ENCODE peak calls at places on chromosome 15, in nine cellular contexts. One of them, this sample, is unnamed.

GRCh38 chr15:36960179-36960946 is 140.0 kb downstream of the MEIS2 start:
- DNase-seq in A549: no peak
- DNase-seq in stomach: no peak
- DNase-seq in tibial nerve: no peak
- DNase-seq in sigmoid colon: no peak
- DNase-seq in ovary: no peak
- DNase-seq in K562: no peak
- DNase-seq in upper lobe of left lung: no peak
- DNase-seq in HepG2: no peak
- DNase-seq in this sample: no peak

GRCh38 chr15:45200799-45201556 is 13.2 kb upstream of the SHF start:
- DNase-seq in A549: peak
- DNase-seq in K562: peak
- DNase-seq in tibial nerve: peak
- DNase-seq in HepG2: peak
- DNase-seq in ovary: peak
- DNase-seq in upper lobe of left lung: peak
- DNase-seq in stomach: peak
- DNase-seq in sigmoid colon: peak
- DNase-seq in this sample: peak

GRCh38 chr15:86178845-86179244 is 99.2 kb downstream of the AGBL1 start:
- DNase-seq in tibial nerve: no peak
- DNase-seq in stomach: no peak
- DNase-seq in A549: peak
- DNase-seq in sigmoid colon: no peak
- DNase-seq in ovary: no peak
- DNase-seq in K562: no peak
- DNase-seq in upper lobe of left lung: no peak
- DNase-seq in HepG2: no peak
- DNase-seq in this sample: no peak

GRCh38 chr15:80404719-80405553 is 754 bp downstream of the ARNT2 start:
- DNase-seq in ovary: peak
- DNase-seq in HepG2: no peak
- DNase-seq in upper lobe of left lung: peak
- DNase-seq in A549: peak
- DNase-seq in tibial nerve: no peak
- DNase-seq in K562: no peak
- DNase-seq in stomach: no peak
- DNase-seq in sigmoid colon: no peak
- DNase-seq in this sample: no peak

GRCh38 chr15:26102988-26103387 is 239.9 kb upstream of the ATP10A start:
- DNase-seq in K562: peak
- DNase-seq in ovary: no peak
- DNase-seq in stomach: no peak
- DNase-seq in A549: no peak
- DNase-seq in HepG2: no peak
- DNase-seq in tibial nerve: no peak
- DNase-seq in sigmoid colon: no peak
- DNase-seq in upper lobe of left lung: no peak
- DNase-seq in this sample: no peak

GRCh38 chr15:75705854-75706681 is 6.6 kb downstream of the CSPG4 start:
- DNase-seq in stomach: no peak
- DNase-seq in K562: no peak
- DNase-seq in A549: peak
- DNase-seq in HepG2: no peak
- DNase-seq in tibial nerve: no peak
- DNase-seq in ovary: no peak
- DNase-seq in sigmoid colon: no peak
- DNase-seq in upper lobe of left lung: no peak
- DNase-seq in this sample: no peak

GRCh38 chr15:58585668-58586461 is 154.1 kb downstream of the LIPC start:
- DNase-seq in ovary: no peak
- DNase-seq in HepG2: no peak
- DNase-seq in stomach: no peak
- DNase-seq in K562: no peak
- DNase-seq in sigmoid colon: no peak
- DNase-seq in A549: no peak
- DNase-seq in tibial nerve: no peak
- DNase-seq in upper lobe of left lung: no peak
- DNase-seq in this sample: no peak

GRCh38 chr15:90160781-90161727 is 40.1 kb upstream of the SEMA4B start:
- DNase-seq in upper lobe of left lung: no peak
- DNase-seq in A549: peak
- DNase-seq in tibial nerve: no peak
- DNase-seq in K562: no peak
- DNase-seq in ovary: no peak
- DNase-seq in HepG2: peak
- DNase-seq in sigmoid colon: no peak
- DNase-seq in stomach: peak
- DNase-seq in this sample: peak

GRCh38 chr15:85899927-85900326 is 105.2 kb upstream of the KLHL25 start:
- DNase-seq in HepG2: no peak
- DNase-seq in K562: no peak
- DNase-seq in ovary: no peak
- DNase-seq in A549: no peak
- DNase-seq in tibial nerve: no peak
- DNase-seq in sigmoid colon: no peak
- DNase-seq in upper lobe of left lung: no peak
- DNase-seq in stomach: no peak
- DNase-seq in this sample: no peak

GRCh38 chr15:93019971-93020370 is 69.0 kb downstream of the RGMA start:
- DNase-seq in tibial nerve: no peak
- DNase-seq in A549: no peak
- DNase-seq in upper lobe of left lung: no peak
- DNase-seq in sigmoid colon: no peak
- DNase-seq in stomach: no peak
- DNase-seq in HepG2: no peak
- DNase-seq in ovary: no peak
- DNase-seq in K562: no peak
- DNase-seq in this sample: no peak

GRCh38 chr15:76931397-76932089 is at the start of gene RCN2:
- DNase-seq in stomach: peak
- DNase-seq in upper lobe of left lung: peak
- DNase-seq in tibial nerve: peak
- DNase-seq in sigmoid colon: peak
- DNase-seq in K562: peak
- DNase-seq in ovary: peak
- DNase-seq in HepG2: peak
- DNase-seq in A549: peak
- DNase-seq in this sample: peak

GRCh38 chr15:43246261-43246764 is 20.4 kb downstream of the TGM5 start:
- DNase-seq in A549: no peak
- DNase-seq in sigmoid colon: no peak
- DNase-seq in tibial nerve: no peak
- DNase-seq in upper lobe of left lung: no peak
- DNase-seq in ovary: no peak
- DNase-seq in K562: no peak
- DNase-seq in stomach: no peak
- DNase-seq in HepG2: no peak
- DNase-seq in this sample: no peak

GRCh38 chr15:38991701-38992100 is 427.1 kb upstream of the RASGRP1 start:
- DNase-seq in upper lobe of left lung: no peak
- DNase-seq in K562: no peak
- DNase-seq in sigmoid colon: no peak
- DNase-seq in HepG2: no peak
- DNase-seq in tibial nerve: no peak
- DNase-seq in A549: no peak
- DNase-seq in stomach: no peak
- DNase-seq in ovary: no peak
- DNase-seq in this sample: no peak

DNA sequence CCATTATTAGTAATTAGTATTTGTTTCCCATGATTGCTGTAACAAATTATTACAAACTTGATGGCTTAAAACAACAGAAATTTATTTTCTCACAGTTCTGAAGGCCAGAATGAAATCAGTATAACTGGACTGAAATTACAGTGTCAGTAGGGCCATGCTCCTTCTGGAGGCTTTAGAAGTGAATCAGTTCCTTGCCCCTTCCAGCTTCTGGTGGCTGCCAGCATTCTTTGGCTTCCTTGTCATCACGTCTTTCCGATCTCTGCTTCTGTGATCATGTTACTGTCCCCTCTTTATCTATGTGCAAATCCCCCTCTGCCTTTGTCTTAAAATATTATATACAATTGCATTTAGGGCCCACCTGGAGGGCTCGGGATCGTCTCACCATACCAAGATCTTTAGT is 92.0 kb downstream of the FOXB1 start:
- DNase-seq in stomach: no peak
- DNase-seq in upper lobe of left lung: no peak
- DNase-seq in tibial nerve: no peak
- DNase-seq in A549: no peak
- DNase-seq in sigmoid colon: no peak
- DNase-seq in HepG2: no peak
- DNase-seq in K562: no peak
- DNase-seq in ovary: no peak
- DNase-seq in this sample: no peak
- TF ChIP-seq EP300 in stomach: no peak
- TF ChIP-seq EP300 in upper lobe of left lung: no peak
- TF ChIP-seq EP300 in tibial nerve: no peak
- TF ChIP-seq EP300 in A549: no peak
- TF ChIP-seq EP300 in sigmoid colon: no peak
- TF ChIP-seq EP300 in HepG2: no peak
- TF ChIP-seq EP300 in K562: no peak
- TF ChIP-seq EP300 in ovary: no peak
- TF ChIP-seq EP300 in this sample: no peak

DNA sequence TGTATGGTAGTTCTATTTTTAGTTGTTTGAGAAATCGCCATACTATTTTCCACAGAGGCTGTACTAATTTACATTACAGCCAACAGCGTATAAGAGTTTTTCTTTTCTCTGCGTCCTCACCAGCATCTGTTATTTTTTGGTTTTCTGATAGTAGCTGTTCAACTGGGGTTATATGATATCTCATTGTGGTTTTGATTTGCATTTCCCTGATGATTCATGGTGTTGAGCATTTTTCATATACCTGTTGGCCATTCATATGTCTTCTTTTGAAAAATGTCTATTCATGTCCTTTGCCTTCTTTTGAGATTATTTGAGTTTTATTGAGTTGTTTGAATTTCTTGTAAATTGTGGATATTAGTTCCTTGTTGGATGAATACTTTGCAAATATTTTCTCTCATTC is 114.6 kb downstream of the LRRK1 start:
- DNase-seq in sigmoid colon: no peak
- DNase-seq in K562: no peak
- DNase-seq in stomach: no peak
- DNase-seq in upper lobe of left lung: no peak
- DNase-seq in tibial nerve: no peak
- DNase-seq in A549: no peak
- DNase-seq in ovary: no peak
- DNase-seq in HepG2: no peak
- DNase-seq in this sample: no peak
- TF ChIP-seq POLR2A in sigmoid colon: no peak
- TF ChIP-seq POLR2A in K562: no peak
- TF ChIP-seq POLR2A in stomach: no peak
- TF ChIP-seq POLR2A in upper lobe of left lung: no peak
- TF ChIP-seq POLR2A in tibial nerve: no peak
- TF ChIP-seq POLR2A in A549: no peak
- TF ChIP-seq POLR2A in ovary: no peak
- TF ChIP-seq POLR2A in HepG2: no peak
- TF ChIP-seq POLR2A in this sample: no peak

GRCh38 chr15:71142780-71143179 is 27.5 kb downstream of the THSD4 start:
- DNase-seq in sigmoid colon: no peak
- DNase-seq in K562: no peak
- DNase-seq in tibial nerve: no peak
- DNase-seq in HepG2: no peak
- DNase-seq in upper lobe of left lung: no peak
- DNase-seq in ovary: no peak
- DNase-seq in A549: no peak
- DNase-seq in stomach: no peak
- DNase-seq in this sample: no peak

GRCh38 chr15:71145648-71146047 is 30.4 kb downstream of the THSD4 start:
- DNase-seq in A549: no peak
- DNase-seq in ovary: no peak
- DNase-seq in upper lobe of left lung: no peak
- DNase-seq in sigmoid colon: no peak
- DNase-seq in tibial nerve: no peak
- DNase-seq in HepG2: no peak
- DNase-seq in stomach: no peak
- DNase-seq in K562: no peak
- DNase-seq in this sample: no peak

GRCh38 chr15:71141572-71141971 is 26.3 kb downstream of the THSD4 start:
- DNase-seq in upper lobe of left lung: no peak
- DNase-seq in K562: no peak
- DNase-seq in ovary: no peak
- DNase-seq in A549: no peak
- DNase-seq in tibial nerve: no peak
- DNase-seq in HepG2: no peak
- DNase-seq in stomach: no peak
- DNase-seq in sigmoid colon: peak
- DNase-seq in this sample: no peak

GRCh38 chr15:71146597-71146996 is 31.3 kb downstream of the THSD4 start:
- DNase-seq in HepG2: no peak
- DNase-seq in tibial nerve: no peak
- DNase-seq in ovary: no peak
- DNase-seq in upper lobe of left lung: no peak
- DNase-seq in stomach: peak
- DNase-seq in K562: no peak
- DNase-seq in sigmoid colon: no peak
- DNase-seq in A549: no peak
- DNase-seq in this sample: no peak

GRCh38 chr15:71143373-71144310 is 28.4 kb downstream of the THSD4 start:
- DNase-seq in sigmoid colon: no peak
- DNase-seq in K562: no peak
- DNase-seq in stomach: no peak
- DNase-seq in HepG2: peak
- DNase-seq in upper lobe of left lung: no peak
- DNase-seq in ovary: no peak
- DNase-seq in A549: no peak
- DNase-seq in tibial nerve: no peak
- DNase-seq in this sample: no peak
- TF ChIP-seq EP300 in sigmoid colon: no peak
- TF ChIP-seq EP300 in K562: no peak
- TF ChIP-seq EP300 in stomach: no peak
- TF ChIP-seq EP300 in HepG2: no peak
- TF ChIP-seq EP300 in upper lobe of left lung: no peak
- TF ChIP-seq EP300 in ovary: no peak
- TF ChIP-seq EP300 in A549: no peak
- TF ChIP-seq EP300 in tibial nerve: no peak
- TF ChIP-seq EP300 in this sample: no peak

DNA sequence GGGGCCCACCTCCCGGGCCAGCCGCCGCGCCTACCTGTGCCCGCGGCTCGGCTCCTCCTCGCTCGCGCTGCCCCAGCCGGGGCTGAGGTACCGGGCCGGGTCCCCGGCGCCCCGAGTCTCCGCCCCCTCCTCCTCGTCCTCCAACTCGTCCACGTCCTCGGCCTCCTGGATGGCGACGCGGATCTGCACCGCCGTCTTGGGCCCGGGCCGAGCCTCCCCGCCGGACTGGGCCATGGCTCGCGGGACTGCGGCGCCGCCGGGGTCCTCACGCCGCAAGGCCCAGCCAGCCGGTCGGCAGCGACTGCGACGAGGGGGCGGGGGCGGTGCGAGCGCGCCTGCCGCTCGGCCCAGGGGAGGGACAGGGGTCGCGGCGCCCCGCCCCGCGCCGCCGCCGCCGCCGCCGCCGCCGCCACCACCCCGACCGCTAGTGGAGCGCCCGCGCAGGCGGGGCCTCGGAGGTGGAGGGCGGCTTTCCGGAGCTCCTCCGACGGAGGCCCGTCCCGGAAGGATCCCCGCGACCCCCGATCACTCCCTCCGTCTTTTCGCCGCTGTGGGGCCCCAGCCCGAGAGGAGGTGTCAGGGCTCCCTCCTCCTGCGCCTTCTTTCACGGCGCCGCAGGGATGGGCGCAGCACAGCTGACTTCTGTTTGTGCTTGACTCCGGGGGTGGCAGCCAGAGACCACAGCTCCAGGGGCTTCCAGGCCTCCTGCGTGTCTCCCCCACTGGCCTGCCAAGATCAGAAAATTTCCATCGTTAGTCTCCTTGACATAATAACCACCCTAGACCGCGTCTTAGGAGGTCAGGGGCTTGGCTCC is at the start of gene LARP6:
- DNase-seq in tibial nerve: peak
- DNase-seq in upper lobe of left lung: peak
- DNase-seq in HepG2: no peak
- DNase-seq in K562: peak
- DNase-seq in A549: peak
- DNase-seq in stomach: peak
- DNase-seq in ovary: peak
- DNase-seq in sigmoid colon: peak
- DNase-seq in this sample: peak
- TF ChIP-seq POLR2A in tibial nerve: peak
- TF ChIP-seq POLR2A in upper lobe of left lung: no peak
- TF ChIP-seq POLR2A in HepG2: no peak
- TF ChIP-seq POLR2A in K562: no peak
- TF ChIP-seq POLR2A in A549: peak
- TF ChIP-seq POLR2A in stomach: no peak
- TF ChIP-seq POLR2A in ovary: peak
- TF ChIP-seq POLR2A in sigmoid colon: no peak
- TF ChIP-seq POLR2A in this sample: peak